ENCODE peak calls at places on chromosome 18, in seven cellular contexts. C is tibial artery, M is uterus, X is K562, W is hepatocyte, S is mammary epithelial cell, A is tibial nerve. I is an unnamed sample.
A peak's percentile ranks its signal among the peaks of the same experiment; 100 is the strongest.

GRCh38 chr18:37394610-37394965 is 171.0 kb downstream of the CELF4 start:
- DNase-seq in C (no peak), M (no peak), X (no peak), W (no peak), S (no peak), A (no peak), I (no peak)

GRCh38 chr18:70260683-70261082 is 28.2 kb upstream of the SOCS6 start:
- DNase-seq in C (no peak), M (no peak), X (no peak), W (no peak), S (no peak), A (no peak), I (no peak)

GRCh38 chr18:2898131-2898640 is 51.4 kb downstream of the EMILIN2 start:
- DNase-seq in C (peak; percentile 64), M (no peak), X (no peak), W (peak; percentile 12), S (peak; percentile 48), A (no peak), I (no peak)

GRCh38 chr18:79489900-79490592 is 94.3 kb downstream of the NFATC1 start:
- DNase-seq in C (peak; percentile 61), M (no peak), X (no peak), W (no peak), S (no peak), A (no peak), I (peak; percentile 31)

GRCh38 chr18:27954226-27954625 is 222.7 kb downstream of the CDH2 start:
- DNase-seq in C (no peak), M (no peak), X (no peak), W (no peak), S (peak; percentile 45), A (no peak), I (no peak)

GRCh38 chr18:12308386-12309100 is 502 bp downstream of the TUBB6 start:
- DNase-seq in C (peak; percentile 94), M (peak; percentile 88), X (peak; percentile 88), W (peak; percentile 91), S (peak; percentile 79), A (peak; percentile 73), I (peak; percentile 89)

GRCh38 chr18:506801-507200 is 6.3 kb upstream of the COLEC12 start:
- DNase-seq in C (no peak), M (no peak), X (no peak), W (no peak), S (no peak), A (no peak), I (no peak)

GRCh38 chr18:32775628-32776027 is 2.8 kb upstream of the KLHL14 start:
- DNase-seq in C (no peak), M (no peak), X (no peak), W (no peak), S (no peak), A (no peak), I (no peak)

GRCh38 chr18:26639149-26639548 is 90.8 kb upstream of the KCTD1 start:
- DNase-seq in C (no peak), M (no peak), X (no peak), W (no peak), S (no peak), A (no peak), I (no peak)

GRCh38 chr18:71597219-71597618 is 946.9 kb downstream of the CBLN2 start:
- DNase-seq in C (no peak), M (no peak), X (no peak), W (no peak), S (no peak), A (no peak), I (no peak)

GRCh38 chr18:37564796-37565137 is 831 bp downstream of the CELF4 start:
- DNase-seq in C (no peak), M (peak; percentile 37), X (peak; percentile 52), W (peak; percentile 86), S (peak; percentile 34), A (no peak), I (peak; percentile 69)

GRCh38 chr18:74457043-74457742 is at the start of gene DIPK1C:
- DNase-seq in C (no peak), M (no peak), X (no peak), W (peak; percentile 26), S (no peak), A (no peak), I (no peak)

GRCh38 chr18:74342416-74343043 is 26.9 kb downstream of the C18orf63 start:
- DNase-seq in C (no peak), M (no peak), X (no peak), W (peak; percentile 71), S (peak; percentile 26), A (no peak), I (no peak)

GRCh38 chr18:51275712-51276473 is 78.4 kb upstream of the MEX3C start:
- DNase-seq in C (no peak), M (no peak), X (no peak), W (peak; percentile 44), S (no peak), A (no peak), I (no peak)

GRCh38 chr18:50707841-50708240 is 112.0 kb downstream of the MRO start:
- DNase-seq in C (no peak), M (no peak), X (no peak), W (no peak), S (no peak), A (no peak), I (no peak)

GRCh38 chr18:26088482-26088881 is 1.9 kb downstream of the SS18 start:
- DNase-seq in C (no peak), M (no peak), X (no peak), W (no peak), S (peak; percentile 26), A (no peak), I (no peak)

DNA sequence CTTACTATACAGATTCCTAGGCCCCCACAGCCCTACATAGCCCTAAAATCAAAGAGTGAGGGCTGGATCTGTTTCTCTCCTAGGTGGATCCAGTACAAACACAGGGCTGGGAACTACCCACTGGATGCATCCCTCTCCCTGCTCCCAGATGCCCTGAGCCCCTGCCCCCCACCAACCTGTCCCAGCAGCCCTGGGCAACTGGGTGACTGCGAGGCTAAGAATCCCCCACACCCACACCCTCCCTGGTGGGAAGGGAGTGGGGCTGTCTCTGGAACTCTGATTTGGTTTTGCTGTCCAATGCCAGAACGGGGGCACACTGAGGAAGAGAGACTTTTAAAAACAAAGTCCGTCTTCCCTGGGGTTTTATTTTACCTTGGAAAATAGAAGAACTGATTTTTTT is 113.1 kb downstream of the SMAD7 start:
- DNase-seq in C (peak; percentile 46), M (no peak), X (no peak), W (no peak), S (no peak), A (no peak), I (peak; percentile 10)
- H3K4me1 ChIP-seq in C (peaks cover 69% of the 10 kb centered on the region), M (peaks cover 8% of the 10 kb centered on the region), X (peaks cover 24% of the 10 kb centered on the region), W (peaks cover 66% of the 10 kb centered on the region), S (peaks cover 61% of the 10 kb centered on the region), A (peaks cover 32% of the 10 kb centered on the region), I (peaks cover 74% of the 10 kb centered on the region)

DNA sequence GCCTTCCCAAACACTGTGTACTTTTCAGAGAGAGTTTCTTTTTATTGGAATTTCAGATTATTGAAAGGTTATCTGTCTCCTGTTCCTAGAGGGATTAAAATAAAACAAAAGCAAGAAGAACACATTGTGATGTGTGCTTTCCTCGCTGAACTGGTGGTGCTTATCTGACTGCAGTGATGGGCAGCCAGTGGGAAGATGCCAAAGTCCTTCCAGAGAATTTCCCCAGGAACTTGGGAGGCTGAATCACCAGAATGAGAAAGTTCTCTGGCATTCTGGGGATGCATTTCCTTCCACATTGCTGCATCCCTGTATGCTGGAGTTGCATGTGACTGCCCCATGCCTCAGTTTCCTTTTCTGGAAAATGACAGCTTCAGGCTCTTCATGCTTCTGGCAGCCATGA is 53.9 kb upstream of the SEC11C start:
- DNase-seq in C (no peak), M (no peak), X (no peak), W (peak; percentile 33), S (no peak), A (no peak), I (no peak)
- H3K4me1 ChIP-seq in C (no peaks in the 10 kb centered on the region), M (no peaks in the 10 kb centered on the region), X (no peaks in the 10 kb centered on the region), W (no peaks in the 10 kb centered on the region), S (no peaks in the 10 kb centered on the region), A (no peaks in the 10 kb centered on the region), I (no peaks in the 10 kb centered on the region)

GRCh38 chr18:58226476-58226875 is 182.4 kb downstream of the NEDD4L start:
- DNase-seq in C (no peak), M (no peak), X (no peak), W (no peak), S (no peak), A (no peak), I (no peak)

GRCh38 chr18:58227361-58227930 is 183.4 kb downstream of the NEDD4L start:
- DNase-seq in C (no peak), M (no peak), X (no peak), W (no peak), S (no peak), A (no peak), I (no peak)

GRCh38 chr18:58228762-58229161 is 184.7 kb downstream of the NEDD4L start:
- DNase-seq in C (no peak), M (no peak), X (no peak), W (no peak), S (no peak), A (no peak), I (no peak)

GRCh38 chr18:58229162-58229561 is 185.1 kb downstream of the NEDD4L start:
- DNase-seq in C (no peak), M (no peak), X (no peak), W (no peak), S (no peak), A (no peak), I (no peak)

DNA sequence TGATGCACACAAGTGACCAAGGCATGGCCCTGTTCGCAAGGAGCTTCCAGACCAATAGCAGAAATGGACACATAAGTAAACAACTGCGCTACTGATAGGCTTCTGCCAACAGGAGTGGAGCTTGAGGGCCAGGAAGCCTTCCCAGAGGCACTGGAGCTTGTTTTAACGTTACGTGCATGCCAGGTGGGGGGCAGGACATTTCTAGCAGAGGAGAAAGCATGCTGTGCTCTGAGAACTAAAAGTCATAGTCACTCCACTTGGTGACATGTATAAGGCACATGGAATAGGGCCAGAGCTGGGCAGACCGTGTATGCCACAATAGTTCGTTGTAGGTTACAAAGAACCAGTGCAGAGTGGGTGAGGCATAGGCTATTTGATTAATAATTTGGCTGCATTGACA is 184.2 kb downstream of the NEDD4L start:
- DNase-seq in C (no peak), M (no peak), X (no peak), W (no peak), S (no peak), A (no peak), I (peak; percentile 56)
- H3K4me1 ChIP-seq in C (no peaks in the 10 kb centered on the region), M (no peaks in the 10 kb centered on the region), X (peaks cover 6% of the 10 kb centered on the region), W (peaks cover 43% of the 10 kb centered on the region), S (peaks cover 66% of the 10 kb centered on the region), A (peaks cover 8% of the 10 kb centered on the region), I (peaks cover 59% of the 10 kb centered on the region)

DNA sequence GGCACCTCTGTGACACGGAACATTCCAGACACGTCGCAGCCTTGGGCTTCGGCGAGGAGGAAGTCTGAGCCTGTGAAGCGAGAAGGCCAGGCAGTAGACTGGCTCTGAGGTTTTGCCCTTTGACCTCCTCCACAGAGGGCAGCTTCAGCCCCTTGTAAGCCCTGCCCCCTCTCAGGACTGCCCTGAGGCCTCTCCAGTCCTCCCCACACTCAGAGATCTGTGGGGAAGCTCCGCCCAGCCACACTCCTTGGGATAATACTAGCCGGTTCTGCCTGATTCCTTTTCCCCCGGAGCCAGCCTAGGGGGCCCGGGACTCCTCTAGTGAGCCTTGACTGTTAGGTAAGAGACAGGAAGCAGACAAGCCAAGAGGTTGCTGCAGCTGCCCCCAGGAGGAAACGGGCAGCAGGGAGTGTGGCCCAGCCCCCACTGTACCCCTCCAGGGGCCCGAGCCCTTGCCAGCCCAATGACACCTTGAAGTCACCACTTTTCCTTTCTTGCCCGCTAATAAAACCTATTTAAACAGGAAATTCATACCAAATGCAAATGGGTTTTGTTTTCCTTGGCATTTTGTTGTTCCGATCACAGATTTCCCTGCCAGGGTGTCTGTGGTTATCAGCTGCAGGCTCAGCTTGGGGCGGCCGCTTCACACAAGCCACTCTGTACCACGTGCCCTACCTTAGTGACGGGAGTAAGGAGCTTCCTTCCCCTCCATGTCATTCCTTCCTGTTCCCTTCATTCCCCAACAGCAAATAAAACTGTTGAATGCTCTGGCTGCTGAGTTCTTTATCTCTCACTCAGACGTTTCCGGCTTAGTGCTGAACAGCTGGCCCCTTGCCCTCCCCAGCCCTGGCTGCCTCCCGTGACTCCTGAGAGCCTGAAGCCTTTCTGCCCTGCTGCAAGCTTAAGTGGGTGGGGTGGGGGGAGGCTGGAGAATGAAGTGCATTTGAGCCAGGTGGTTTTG is 124.7 kb downstream of the CABLES1 start:
- DNase-seq in C (peak; percentile 93), M (peak; percentile 81), X (peak; percentile 74), W (peak; percentile 89), S (peak; percentile 46), A (peak; percentile 35), I (peak; percentile 92)
- H3K4me1 ChIP-seq in C (peaks cover 24% of the 10 kb centered on the region), M (peaks cover 14% of the 10 kb centered on the region), X (peaks cover 9% of the 10 kb centered on the region), W (peaks cover 27% of the 10 kb centered on the region), S (peaks cover 30% of the 10 kb centered on the region), A (peaks cover 17% of the 10 kb centered on the region), I (peaks cover 40% of the 10 kb centered on the region)

I was measured in lower lobe of right lung.